ENCODE peak calls at places on chromosomes 11 and 22, in eight cellular contexts. I is GM19239; H is NCI-H146; Q is fibroblast of mammary gland; U is stimulated activated CD4-positive, alpha-beta T cell treated with anti-CD3 and anti-CD28 coated beads, Interleukin-12 subunit alpha, Interleukin-12 subunit beta, amount 100 ng/mL, for 4 hours; R is thoracic aorta; P is MM.1S; V is aorta. T is an unnamed sample.

GRCh38 chr11:102712140-102712539 is 6.6 kb upstream of the MMP27 start:
- DNase-seq in I (no peak), H (no peak), Q (no peak), U (no peak), R (no peak), P (no peak), V (no peak), T (no peak)

GRCh38 chr11:103683581-103683980 is 352.9 kb upstream of the DDI1 start:
- DNase-seq in I (no peak), H (no peak), Q (peak; percentile 76), U (no peak), R (no peak), P (no peak), V (no peak), T (no peak)

GRCh38 chr11:120121336-120121735 is 16.6 kb downstream of the TRIM29 start:
- DNase-seq in I (no peak), H (no peak), Q (no peak), U (no peak), R (no peak), P (no peak), V (no peak), T (no peak)

GRCh38 chr11:17781221-17781620 is 46.6 kb downstream of the KCNC1 start:
- DNase-seq in I (no peak), H (no peak), Q (no peak), U (no peak), R (no peak), P (no peak), V (no peak), T (no peak)

GRCh38 chr11:48108231-48109045 is 108.2 kb upstream of the OR4B1 start:
- DNase-seq in I (no peak), H (no peak), Q (no peak), U (no peak), R (no peak), P (no peak), V (no peak), T (no peak)

GRCh38 chr11:78708388-78708787 is 133.7 kb upstream of the NARS2 start:
- DNase-seq in I (no peak), H (no peak), Q (no peak), U (no peak), R (no peak), P (no peak), V (no peak), T (no peak)

GRCh38 chr22:19599626-19600243 is 75.5 kb upstream of the CLDN5 start:
- DNase-seq in I (no peak), H (peak; percentile 61), Q (no peak), U (no peak), R (no peak), P (no peak), V (no peak), T (no peak)

GRCh38 chr22:44765571-44766285 is 13.4 kb downstream of the ARHGAP8 start:
- DNase-seq in I (no peak), H (no peak), Q (no peak), U (no peak), R (no peak), P (no peak), V (peak; percentile 56), T (no peak)

GRCh38 chr11:61963016-61963281 is 4.5 kb downstream of the FTH1 start:
- DNase-seq in I (no peak), H (no peak), Q (no peak), U (no peak), R (no peak), P (no peak), V (peak; percentile 63), T (no peak)

GRCh38 chr11:108857382-108857781 is 192.5 kb downstream of the DDX10 start:
- DNase-seq in I (no peak), H (no peak), Q (no peak), U (no peak), R (no peak), P (no peak), V (peak; percentile 47), T (no peak)

GRCh38 chr11:2804189-2804588 is 81.4 kb downstream of the CDKN1C start:
- DNase-seq in I (no peak), H (no peak), Q (no peak), U (no peak), R (no peak), P (no peak), V (no peak), T (no peak)

GRCh38 chr11:11510939-11511338 is 110.9 kb downstream of the GALNT18 start:
- DNase-seq in I (no peak), H (peak; percentile 90), Q (no peak), U (no peak), R (no peak), P (no peak), V (no peak), T (no peak)

GRCh38 chr11:12657981-12658380 is 16.2 kb upstream of the TEAD1 start:
- DNase-seq in I (no peak), H (no peak), Q (no peak), U (no peak), R (no peak), P (no peak), V (no peak), T (no peak)

GRCh38 chr11:70692131-70692530 is 293.8 kb downstream of the CTTN start:
- DNase-seq in I (no peak), H (no peak), Q (no peak), U (no peak), R (no peak), P (no peak), V (no peak), T (no peak)

GRCh38 chr11:11292839-11293238 is 60.2 kb downstream of the CSNK2A3 start:
- DNase-seq in I (no peak), H (no peak), Q (no peak), U (no peak), R (no peak), P (no peak), V (no peak), T (no peak)

GRCh38 chr22:18104566-18104965 is 6.0 kb upstream of the TUBA8 start:
- DNase-seq in I (no peak), H (no peak), Q (peak; percentile 75), U (no peak), R (no peak), P (no peak), V (no peak), T (no peak)

GRCh38 chr22:24965822-24966626 is 13.5 kb downstream of the KIAA1671 start:
- DNase-seq in I (no peak), H (peak; percentile 5), Q (no peak), U (no peak), R (no peak), P (peak; percentile 61), V (no peak), T (no peak)

GRCh38 chr11:110892741-110893285 is 180.6 kb upstream of the ARHGAP20 start:
- DNase-seq in I (no peak), H (no peak), Q (no peak), U (no peak), R (no peak), P (no peak), V (no peak), T (no peak)

GRCh38 chr11:6655790-6656580 is at the start of gene DCHS1:
- DNase-seq in I (no peak), H (peak; percentile 60), Q (no peak), U (peak; percentile 11), R (no peak), P (no peak), V (peak; percentile 62), T (no peak)

GRCh38 chr11:121575250-121575962 is 122.6 kb upstream of the SORL1-AS1 start:
- DNase-seq in I (no peak), H (peak; percentile 84), Q (peak; percentile 82), U (no peak), R (no peak), P (no peak), V (peak; percentile 88), T (no peak)

GRCh38 chr11:26936109-26936508 is 57.8 kb upstream of the FIBIN start:
- DNase-seq in I (no peak), H (peak; percentile 83), Q (no peak), U (no peak), R (no peak), P (no peak), V (no peak), T (no peak)

GRCh38 chr11:14029971-14030531 is 67.5 kb downstream of the SPON1 start:
- DNase-seq in I (no peak), H (no peak), Q (peak; percentile 88), U (no peak), R (peak; percentile 59), P (no peak), V (peak; percentile 84), T (no peak)

GRCh38 chr22:48705159-48705916 is 1122.3 kb downstream of the BRD1 start:
- DNase-seq in I (no peak), H (no peak), Q (no peak), U (no peak), R (no peak), P (no peak), V (peak; percentile 26), T (no peak)

GRCh38 chr11:111376453-111376871 is 2.6 kb downstream of the POU2AF1 start:
- DNase-seq in I (no peak), H (no peak), Q (no peak), U (no peak), R (no peak), P (peak; percentile 79), V (no peak), T (no peak)

GRCh38 chr11:91373497-91373896 is 851.1 kb upstream of the FAT3 start:
- DNase-seq in I (no peak), H (no peak), Q (no peak), U (no peak), R (no peak), P (no peak), V (no peak), T (no peak)

GRCh38 chr11:18540207-18541009 is 13.7 kb upstream of the TSG101 start:
- DNase-seq in I (no peak), H (peak; percentile 20), Q (peak; percentile 35), U (no peak), R (no peak), P (peak; percentile 45), V (no peak), T (no peak)

GRCh38 chr11:11915625-11916024 is 73.9 kb downstream of the USP47 start:
- DNase-seq in I (no peak), H (no peak), Q (no peak), U (no peak), R (no peak), P (no peak), V (no peak), T (no peak)

GRCh38 chr11:128171496-128171895 is 415.9 kb downstream of the ETS1 start:
- DNase-seq in I (no peak), H (peak; percentile 32), Q (peak; percentile 23), U (no peak), R (no peak), P (no peak), V (no peak), T (no peak)

GRCh38 chr11:882593-882992 is 28.0 kb downstream of the CHID1 start:
- DNase-seq in I (no peak), H (no peak), Q (no peak), U (no peak), R (no peak), P (no peak), V (no peak), T (no peak)

GRCh38 chr22:37235897-37236607 is 8.0 kb downstream of the RAC2 start:
- DNase-seq in I (no peak), H (no peak), Q (no peak), U (no peak), R (no peak), P (no peak), V (peak; percentile 17), T (no peak)

GRCh38 chr22:24153353-24153752 is 27.9 kb upstream of the SUSD2 start:
- DNase-seq in I (no peak), H (no peak), Q (no peak), U (no peak), R (no peak), P (no peak), V (no peak), T (no peak)